ENCODE peak calls at places on chromosomes 12 and 14, in four cellular contexts. G, Z, F and W are unnamed samples.

GRCh38 chr12:116236148-116236731 is 41.3 kb downstream of the MED13L start:
- DNase-seq in G (peak; percentile 22), Z (peak; percentile 25), F (peak; percentile 41), W (peak; percentile 35)

GRCh38 chr14:57848786-57849185 is 17.1 kb downstream of the SLC35F4 start:
- DNase-seq in G (no peak), Z (no peak), F (no peak), W (no peak)

GRCh38 chr12:63917864-63918742 is 73.6 kb downstream of the SRGAP1 start:
- DNase-seq in G (no peak), Z (no peak), F (no peak), W (peak; percentile 60)

GRCh38 chr12:68016136-68016535 is 26.9 kb downstream of the IFNG-AS1 start:
- DNase-seq in G (no peak), Z (no peak), F (no peak), W (no peak)

GRCh38 chr12:112782250-112782649 is 9.3 kb upstream of the RPH3A start:
- DNase-seq in G (no peak), Z (no peak), F (no peak), W (no peak)

GRCh38 chr12:122072031-122072970 is 6.3 kb upstream of the MLXIP start:
- DNase-seq in G (no peak), Z (peak; percentile 68), F (peak; percentile 86), W (no peak)

GRCh38 chr12:51388066-51388799 is 3.0 kb downstream of the GALNT6 start:
- DNase-seq in G (no peak), Z (no peak), F (no peak), W (no peak)

GRCh38 chr14:90615444-90616095 is 200.7 kb downstream of the TTC7B start:
- DNase-seq in G (no peak), Z (no peak), F (no peak), W (no peak)

GRCh38 chr14:37230551-37231194 is 32.9 kb downstream of the MIPOL1 start:
- DNase-seq in G (no peak), Z (peak; percentile 18), F (peak; percentile 75), W (peak; percentile 17)

GRCh38 chr14:74570696-74571095 is 41.3 kb downstream of the LTBP2 start:
- DNase-seq in G (no peak), Z (no peak), F (no peak), W (no peak)

GRCh38 chr12:121064116-121064515 is 25.1 kb upstream of the OASL start:
- DNase-seq in G (no peak), Z (no peak), F (no peak), W (no peak)

GRCh38 chr12:8912910-8913309 is 1.4 kb upstream of the PHC1 start:
- DNase-seq in G (no peak), Z (peak; percentile 21), F (no peak), W (peak; percentile 34)

GRCh38 chr14:93936926-93937325 is 9.8 kb downstream of the FAM181A start:
- DNase-seq in G (no peak), Z (no peak), F (no peak), W (no peak)

GRCh38 chr14:68975667-68976066 is 3.4 kb downstream of the ACTN1 start:
- DNase-seq in G (no peak), Z (peak; percentile 68), F (no peak), W (no peak)

GRCh38 chr12:120199595-120200306 is 1.2 kb downstream of the RPLP0 start:
- DNase-seq in G (no peak), Z (no peak), F (no peak), W (no peak)

GRCh38 chr12:54420766-54421144 is 1.7 kb upstream of the ITGA5 start:
- DNase-seq in G (no peak), Z (no peak), F (no peak), W (no peak)

GRCh38 chr12:99911076-99911475 is 73.7 kb downstream of the ANKS1B start:
- DNase-seq in G (no peak), Z (peak; percentile 49), F (no peak), W (no peak)

GRCh38 chr14:99320621-99321235 is 48.7 kb upstream of the BCL11B start:
- DNase-seq in G (no peak), Z (no peak), F (no peak), W (no peak)

GRCh38 chr12:45966486-45966885 is 23.9 kb downstream of the SCAF11 start:
- DNase-seq in G (no peak), Z (no peak), F (no peak), W (no peak)

GRCh38 chr12:55933158-55933798 is 2.3 kb downstream of the DGKA start:
- DNase-seq in G (no peak), Z (no peak), F (no peak), W (no peak)

GRCh38 chr14:33317675-33318074 is 379.0 kb downstream of the NPAS3 start:
- DNase-seq in G (no peak), Z (no peak), F (no peak), W (peak; percentile 47)

GRCh38 chr12:103969391-103969790 is 3.7 kb downstream of the TDG start:
- DNase-seq in G (no peak), Z (no peak), F (no peak), W (no peak)